ENCODE peak calls at places on chromosomes 2 and 18, in five cellular contexts. A, R, C, K and I are unnamed samples.

GRCh38 chr2:168766600-168766999 is 35.8 kb upstream of the NOSTRIN start:
- DNase-seq in R (no peak), C (no peak), K (no peak), A (no peak), I (no peak)

GRCh38 chr2:98822301-98823164 is 91.6 kb upstream of the MGAT4A start:
- DNase-seq in R (peak; percentile 91), K (peak; percentile 34), C (peak; percentile 80), A (no peak), I (no peak)

GRCh38 chr2:239038773-239039478 is 191.0 kb downstream of the TWIST2 start:
- DNase-seq in K (no peak), A (no peak), R (no peak), C (no peak), I (no peak)

GRCh38 chr18:48788378-48788777 is 162.4 kb downstream of the SMAD7 start:
- DNase-seq in R (no peak), C (no peak), K (no peak), A (no peak), I (no peak)

GRCh38 chr2:232951181-232951580 is 61.9 kb downstream of the NGEF start:
- DNase-seq in K (no peak), A (no peak), C (no peak), R (no peak), I (no peak)

GRCh38 chr2:105883911-105884694 is 139.4 kb downstream of the NCK2 start:
- DNase-seq in A (no peak), K (no peak), C (no peak), R (peak; percentile 49), I (no peak)

GRCh38 chr2:196112408-196113039 is 43.9 kb upstream of the DNAH7 start:
- DNase-seq in K (no peak), R (no peak), A (no peak), C (no peak), I (no peak)

GRCh38 chr2:182824759-182825143 is 41.7 kb downstream of the FRZB start:
- DNase-seq in A (no peak), R (no peak), C (no peak), K (no peak), I (no peak)

GRCh38 chr18:58712930-58713329 is 41.7 kb downstream of the MALT1 start:
- DNase-seq in R (no peak), A (no peak), K (no peak), C (no peak), I (no peak)

GRCh38 chr18:24986611-24987270 is 365.2 kb downstream of the ZNF521 start:
- DNase-seq in R (no peak), A (no peak), C (no peak), K (no peak), I (no peak)
- TF ChIP-seq TAF1 in R (no peak), A (no peak), C (no peak), K (no peak), I (no peak)

GRCh38 chr2:233974530-233975071 is 57.4 kb downstream of the TRPM8 start:
- DNase-seq in K (no peak), A (no peak), R (peak; percentile 32), C (no peak), I (no peak)
- TF ChIP-seq TAF1 in K (no peak), A (no peak), R (peak; percentile 51), C (no peak), I (no peak)

DNA sequence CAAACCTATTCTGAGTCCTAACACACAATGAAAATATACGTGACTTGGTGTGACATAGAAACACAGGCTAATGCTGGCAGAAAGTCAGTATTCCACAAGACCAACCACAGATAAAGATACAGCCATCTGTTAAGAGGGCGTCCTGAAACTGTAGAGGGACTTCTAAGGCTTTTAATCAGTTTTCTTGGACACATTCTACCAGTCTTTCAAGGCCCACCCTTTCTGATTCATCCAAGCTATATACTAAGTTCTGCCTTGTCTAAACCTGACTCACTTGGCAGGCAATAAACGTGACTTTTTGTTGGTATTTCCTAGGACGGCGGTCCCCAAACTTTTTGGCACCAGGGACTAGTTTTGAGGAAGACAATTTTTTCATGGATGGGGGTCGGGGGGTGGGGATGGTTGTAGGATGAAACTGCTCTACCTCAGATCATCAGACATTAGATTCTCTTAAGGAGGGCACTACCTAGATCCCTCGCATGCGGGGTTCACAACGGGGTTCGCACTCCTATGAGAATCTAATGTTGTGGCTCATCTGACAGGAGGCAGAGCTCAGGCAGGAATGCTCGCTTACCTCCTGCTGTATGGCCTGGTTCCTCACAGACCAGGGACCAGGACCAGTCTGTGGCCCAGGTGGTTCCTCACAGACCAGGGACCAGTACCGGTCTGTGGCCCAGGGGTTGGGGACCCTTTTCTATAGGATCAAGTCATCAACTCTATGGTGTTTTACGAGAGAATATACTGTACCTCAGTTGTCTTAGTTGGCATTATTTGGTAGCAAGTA is 61.4 kb downstream of the SP3 start:
- DNase-seq in K (no peak), A (no peak), R (no peak), C (no peak), I (no peak)
- TF ChIP-seq TAF1 in K (no peak), A (no peak), R (no peak), C (no peak), I (no peak)

DNA sequence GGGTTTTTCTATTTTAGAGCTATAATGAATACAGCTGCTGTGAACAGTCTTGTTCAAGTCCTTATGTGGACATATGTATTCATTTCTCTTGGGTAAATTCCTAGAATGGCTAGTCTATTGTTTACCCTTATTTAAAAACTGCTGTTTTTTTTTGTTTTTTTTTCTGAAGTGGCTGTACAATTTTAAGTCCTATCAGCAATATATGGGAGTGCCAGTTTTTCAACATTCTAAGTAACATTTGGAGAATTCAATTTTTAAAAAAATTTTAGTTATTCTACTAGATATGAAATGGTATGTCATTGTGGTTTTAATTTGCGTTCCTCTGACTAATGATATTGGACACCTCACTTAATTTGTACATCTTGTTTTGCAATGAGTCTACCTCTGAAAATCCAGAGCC is 349.7 kb downstream of the SATB2 start:
- DNase-seq in A (no peak), R (no peak), K (no peak), C (no peak), I (no peak)
- TF ChIP-seq TAF1 in A (no peak), R (no peak), K (no peak), C (no peak), I (no peak)